ENCODE peak calls at places on chromosome 19, in six cellular contexts. C is T follicular helper cell; S is effector CD4-positive, alpha-beta T cell; D is T-helper 1 cell; Z is BJ; K is stimulated activated CD4-positive, alpha-beta T cell treated with anti-CD3 and anti-CD28 coated beads, Interleukin-15, amount 100 ng/mL, for 24 hours. A is an unnamed sample.

GRCh38 chr19:48965806-48966540 is 864 bp downstream of the FTL start:
- DNase-seq in C (peak), S (peak), D (peak), Z (no peak), K (peak), A (no peak)

GRCh38 chr19:17883627-17884413 is 12.1 kb downstream of the SLC5A5 start:
- DNase-seq in C (no peak), S (no peak), D (no peak), Z (no peak), K (no peak), A (no peak)

GRCh38 chr19:31261651-31262331 is 87.4 kb downstream of the TSHZ3 start:
- DNase-seq in C (no peak), S (no peak), D (no peak), Z (no peak), K (no peak), A (no peak)

GRCh38 chr19:49536921-49537462 is 9.2 kb downstream of the RCN3 start:
- DNase-seq in C (no peak), S (no peak), D (no peak), Z (no peak), K (no peak), A (no peak)

GRCh38 chr19:6260912-6261636 is 18.7 kb downstream of the MLLT1 start:
- DNase-seq in C (peak), S (no peak), D (no peak), Z (no peak), K (peak), A (no peak)

GRCh38 chr19:48239582-48240141 is 16.1 kb downstream of the CARD8 start:
- DNase-seq in C (no peak), S (no peak), D (no peak), Z (no peak), K (no peak), A (no peak)

GRCh38 chr19:52946322-52947310 is 16.1 kb downstream of the ZNF816 start:
- DNase-seq in C (no peak), S (no peak), D (no peak), Z (no peak), K (peak), A (no peak)

GRCh38 chr19:34261335-34262109 is 7.2 kb downstream of the GARRE1 start:
- DNase-seq in C (no peak), S (no peak), D (no peak), Z (no peak), K (no peak), A (no peak)

GRCh38 chr19:48874309-48875135 is 2.3 kb downstream of the PPP1R15A start:
- DNase-seq in C (peak), S (no peak), D (no peak), Z (no peak), K (peak), A (peak)

GRCh38 chr19:2056810-2057192 is 5.8 kb upstream of the MKNK2 start:
- DNase-seq in C (no peak), S (no peak), D (no peak), Z (no peak), K (no peak), A (no peak)

GRCh38 chr19:49808762-49809154 is 4.3 kb downstream of the FUZ start:
- DNase-seq in C (peak), S (peak), D (peak), Z (no peak), K (peak), A (no peak)

GRCh38 chr19:44142014-44142523 is 715 bp downstream of the ZNF234 start:
- DNase-seq in C (no peak), S (no peak), D (no peak), Z (no peak), K (no peak), A (no peak)

GRCh38 chr19:917323-918151 is at the start of gene KISS1R:
- DNase-seq in C (no peak), S (no peak), D (no peak), Z (no peak), K (peak), A (no peak)

GRCh38 chr19:32404939-32405430 is 585 bp upstream of the DPY19L3 start:
- DNase-seq in C (no peak), S (peak), D (no peak), Z (no peak), K (no peak), A (no peak)

GRCh38 chr19:23481043-23481442 is 85.8 kb upstream of the ZNF91 start:
- DNase-seq in C (no peak), S (no peak), D (no peak), Z (no peak), K (no peak), A (no peak)

GRCh38 chr19:48520134-48520533 is 8.5 kb upstream of the LMTK3 start:
- DNase-seq in C (no peak), S (no peak), D (no peak), Z (no peak), K (no peak), A (no peak)

GRCh38 chr19:55549500-55550320 is 4.4 kb upstream of the SBK3 start:
- DNase-seq in C (no peak), S (no peak), D (no peak), Z (peak), K (no peak), A (peak)

GRCh38 chr19:8552810-8553209 is 24.4 kb downstream of the MYO1F start:
- DNase-seq in C (no peak), S (no peak), D (no peak), Z (no peak), K (peak), A (no peak)

GRCh38 chr19:21127898-21128297 is 13.9 kb upstream of the ZNF431 start:
- DNase-seq in C (no peak), S (no peak), D (no peak), Z (no peak), K (no peak), A (no peak)

GRCh38 chr19:19642506-19643157 is 825 bp downstream of the GMIP start:
- DNase-seq in C (no peak), S (no peak), D (no peak), Z (no peak), K (peak), A (no peak)

GRCh38 chr19:38665219-38665931 is 17.9 kb downstream of the ACTN4 start:
- DNase-seq in C (no peak), S (no peak), D (no peak), Z (no peak), K (no peak), A (no peak)

GRCh38 chr19:491146-491741 is 5.0 kb upstream of the MADCAM1 start:
- DNase-seq in C (no peak), S (no peak), D (no peak), Z (no peak), K (no peak), A (no peak)

GRCh38 chr19:28386080-28386869 is 826.7 kb downstream of the UQCRFS1 start:
- DNase-seq in C (no peak), S (no peak), D (no peak), Z (no peak), K (no peak), A (no peak)

GRCh38 chr19:17419491-17420266 is at the start of gene MVB12A:
- DNase-seq in C (peak), S (peak), D (peak), Z (peak), K (peak), A (peak)

GRCh38 chr19:38837656-38838121 is 6.1 kb upstream of the ECH1 start:
- DNase-seq in C (no peak), S (no peak), D (no peak), Z (no peak), K (no peak), A (no peak)

GRCh38 chr19:29497686-29498436 is 27.9 kb upstream of the VSTM2B start:
- DNase-seq in C (no peak), S (no peak), D (no peak), Z (no peak), K (no peak), A (no peak)

GRCh38 chr19:42440357-42441046 is 2.2 kb downstream of the CXCL17 start:
- DNase-seq in C (peak), S (peak), D (peak), Z (no peak), K (peak), A (no peak)